ENCODE peak calls at places on chromosomes 6 and 20, in six cellular contexts. One of them, this sample, is unnamed.

GRCh38 chr6:158536084-158536890 is 23.6 kb upstream of the TMEM181 start:
- DNase-seq in hypothalamus: no peak
- DNase-seq in stimulated activated effector memory CD8-positive, alpha-beta T cell treated with anti-CD3 and anti-CD28 coated beads, Interleukin-12 subunit alpha, Interleukin-12 subunit beta, amount 100 ng/mL, for 72 hours: peak; percentile 67
- DNase-seq in tibial nerve: peak; percentile 30
- DNase-seq in choroid plexus epithelial cell: peak; percentile 73
- DNase-seq in heart left ventricle: peak; percentile 73
- DNase-seq in this sample: peak; percentile 65

GRCh38 chr20:1964659-1965405 is 29.0 kb downstream of the PDYN start:
- DNase-seq in stimulated activated effector memory CD8-positive, alpha-beta T cell treated with anti-CD3 and anti-CD28 coated beads, Interleukin-12 subunit alpha, Interleukin-12 subunit beta, amount 100 ng/mL, for 72 hours: no peak
- DNase-seq in hypothalamus: no peak
- DNase-seq in heart left ventricle: no peak
- DNase-seq in choroid plexus epithelial cell: no peak
- DNase-seq in tibial nerve: no peak
- DNase-seq in this sample: no peak

GRCh38 chr6:146123611-146124010 is 94.7 kb downstream of the GRM1 start:
- DNase-seq in tibial nerve: no peak
- DNase-seq in heart left ventricle: no peak
- DNase-seq in choroid plexus epithelial cell: no peak
- DNase-seq in hypothalamus: no peak
- DNase-seq in stimulated activated effector memory CD8-positive, alpha-beta T cell treated with anti-CD3 and anti-CD28 coated beads, Interleukin-12 subunit alpha, Interleukin-12 subunit beta, amount 100 ng/mL, for 72 hours: no peak
- DNase-seq in this sample: no peak

GRCh38 chr6:131164506-131164905 is 29.2 kb downstream of the AKAP7 start:
- DNase-seq in tibial nerve: no peak
- DNase-seq in hypothalamus: no peak
- DNase-seq in choroid plexus epithelial cell: peak; percentile 19
- DNase-seq in heart left ventricle: no peak
- DNase-seq in stimulated activated effector memory CD8-positive, alpha-beta T cell treated with anti-CD3 and anti-CD28 coated beads, Interleukin-12 subunit alpha, Interleukin-12 subunit beta, amount 100 ng/mL, for 72 hours: no peak
- DNase-seq in this sample: no peak

GRCh38 chr20:15378151-15378550 is 1040.7 kb upstream of the FLRT3 start:
- DNase-seq in choroid plexus epithelial cell: peak; percentile 2
- DNase-seq in tibial nerve: no peak
- DNase-seq in stimulated activated effector memory CD8-positive, alpha-beta T cell treated with anti-CD3 and anti-CD28 coated beads, Interleukin-12 subunit alpha, Interleukin-12 subunit beta, amount 100 ng/mL, for 72 hours: no peak
- DNase-seq in heart left ventricle: no peak
- DNase-seq in hypothalamus: no peak
- DNase-seq in this sample: no peak

GRCh38 chr6:154570505-154570904 is 60.0 kb upstream of the CNKSR3 start:
- DNase-seq in tibial nerve: no peak
- DNase-seq in choroid plexus epithelial cell: no peak
- DNase-seq in hypothalamus: no peak
- DNase-seq in heart left ventricle: no peak
- DNase-seq in stimulated activated effector memory CD8-positive, alpha-beta T cell treated with anti-CD3 and anti-CD28 coated beads, Interleukin-12 subunit alpha, Interleukin-12 subunit beta, amount 100 ng/mL, for 72 hours: no peak
- DNase-seq in this sample: no peak

GRCh38 chr6:46246081-46246480 is 75.3 kb upstream of the ENPP5 start:
- DNase-seq in tibial nerve: no peak
- DNase-seq in choroid plexus epithelial cell: no peak
- DNase-seq in hypothalamus: no peak
- DNase-seq in stimulated activated effector memory CD8-positive, alpha-beta T cell treated with anti-CD3 and anti-CD28 coated beads, Interleukin-12 subunit alpha, Interleukin-12 subunit beta, amount 100 ng/mL, for 72 hours: no peak
- DNase-seq in heart left ventricle: no peak
- DNase-seq in this sample: no peak

GRCh38 chr6:118580585-118581419 is 32.7 kb downstream of the PLN start:
- DNase-seq in hypothalamus: no peak
- DNase-seq in choroid plexus epithelial cell: peak; percentile 94
- DNase-seq in tibial nerve: no peak
- DNase-seq in heart left ventricle: no peak
- DNase-seq in stimulated activated effector memory CD8-positive, alpha-beta T cell treated with anti-CD3 and anti-CD28 coated beads, Interleukin-12 subunit alpha, Interleukin-12 subunit beta, amount 100 ng/mL, for 72 hours: no peak
- DNase-seq in this sample: no peak

GRCh38 chr6:30821862-30822784 is 62.2 kb upstream of the DDR1 start:
- DNase-seq in hypothalamus: no peak
- DNase-seq in choroid plexus epithelial cell: peak; percentile 64
- DNase-seq in tibial nerve: no peak
- DNase-seq in heart left ventricle: no peak
- DNase-seq in stimulated activated effector memory CD8-positive, alpha-beta T cell treated with anti-CD3 and anti-CD28 coated beads, Interleukin-12 subunit alpha, Interleukin-12 subunit beta, amount 100 ng/mL, for 72 hours: no peak
- DNase-seq in this sample: peak; percentile 41

GRCh38 chr20:4684837-4685413 is 36.8 kb upstream of the PRND start:
- DNase-seq in tibial nerve: no peak
- DNase-seq in stimulated activated effector memory CD8-positive, alpha-beta T cell treated with anti-CD3 and anti-CD28 coated beads, Interleukin-12 subunit alpha, Interleukin-12 subunit beta, amount 100 ng/mL, for 72 hours: no peak
- DNase-seq in hypothalamus: no peak
- DNase-seq in choroid plexus epithelial cell: peak; percentile 62
- DNase-seq in heart left ventricle: no peak
- DNase-seq in this sample: peak; percentile 34

GRCh38 chr20:63661108-63661507 is 3.0 kb downstream of the RTEL1 start:
- DNase-seq in tibial nerve: no peak
- DNase-seq in stimulated activated effector memory CD8-positive, alpha-beta T cell treated with anti-CD3 and anti-CD28 coated beads, Interleukin-12 subunit alpha, Interleukin-12 subunit beta, amount 100 ng/mL, for 72 hours: no peak
- DNase-seq in hypothalamus: no peak
- DNase-seq in heart left ventricle: no peak
- DNase-seq in choroid plexus epithelial cell: no peak
- DNase-seq in this sample: no peak

GRCh38 chr6:167832497-167833395 is 6.0 kb downstream of the AFDN start:
- DNase-seq in hypothalamus: no peak
- DNase-seq in stimulated activated effector memory CD8-positive, alpha-beta T cell treated with anti-CD3 and anti-CD28 coated beads, Interleukin-12 subunit alpha, Interleukin-12 subunit beta, amount 100 ng/mL, for 72 hours: no peak
- DNase-seq in tibial nerve: no peak
- DNase-seq in heart left ventricle: no peak
- DNase-seq in choroid plexus epithelial cell: peak; percentile 49
- DNase-seq in this sample: no peak

GRCh38 chr6:122081921-122082320 is 317.5 kb upstream of the HSF2 start:
- DNase-seq in choroid plexus epithelial cell: no peak
- DNase-seq in tibial nerve: no peak
- DNase-seq in hypothalamus: no peak
- DNase-seq in stimulated activated effector memory CD8-positive, alpha-beta T cell treated with anti-CD3 and anti-CD28 coated beads, Interleukin-12 subunit alpha, Interleukin-12 subunit beta, amount 100 ng/mL, for 72 hours: no peak
- DNase-seq in heart left ventricle: no peak
- DNase-seq in this sample: peak; percentile 4

GRCh38 chr6:31609519-31610406 is 5.3 kb upstream of the AIF1 start:
- DNase-seq in tibial nerve: no peak
- DNase-seq in heart left ventricle: no peak
- DNase-seq in stimulated activated effector memory CD8-positive, alpha-beta T cell treated with anti-CD3 and anti-CD28 coated beads, Interleukin-12 subunit alpha, Interleukin-12 subunit beta, amount 100 ng/mL, for 72 hours: no peak
- DNase-seq in choroid plexus epithelial cell: no peak
- DNase-seq in hypothalamus: no peak
- DNase-seq in this sample: no peak

GRCh38 chr20:7248392-7248992 is 481.0 kb downstream of the BMP2 start:
- DNase-seq in heart left ventricle: no peak
- DNase-seq in hypothalamus: no peak
- DNase-seq in stimulated activated effector memory CD8-positive, alpha-beta T cell treated with anti-CD3 and anti-CD28 coated beads, Interleukin-12 subunit alpha, Interleukin-12 subunit beta, amount 100 ng/mL, for 72 hours: no peak
- DNase-seq in tibial nerve: no peak
- DNase-seq in choroid plexus epithelial cell: peak; percentile 4
- DNase-seq in this sample: no peak

GRCh38 chr6:101543796-101544195 is 150.3 kb downstream of the GRIK2 start:
- DNase-seq in stimulated activated effector memory CD8-positive, alpha-beta T cell treated with anti-CD3 and anti-CD28 coated beads, Interleukin-12 subunit alpha, Interleukin-12 subunit beta, amount 100 ng/mL, for 72 hours: no peak
- DNase-seq in hypothalamus: no peak
- DNase-seq in tibial nerve: no peak
- DNase-seq in heart left ventricle: no peak
- DNase-seq in choroid plexus epithelial cell: peak; percentile 13
- DNase-seq in this sample: no peak

GRCh38 chr20:36298061-36298460 is 8.1 kb upstream of the DLGAP4 start:
- DNase-seq in choroid plexus epithelial cell: no peak
- DNase-seq in heart left ventricle: no peak
- DNase-seq in stimulated activated effector memory CD8-positive, alpha-beta T cell treated with anti-CD3 and anti-CD28 coated beads, Interleukin-12 subunit alpha, Interleukin-12 subunit beta, amount 100 ng/mL, for 72 hours: no peak
- DNase-seq in hypothalamus: no peak
- DNase-seq in tibial nerve: no peak
- DNase-seq in this sample: no peak

GRCh38 chr20:3966571-3966970 is 48.8 kb downstream of the RNF24 start:
- DNase-seq in hypothalamus: no peak
- DNase-seq in tibial nerve: no peak
- DNase-seq in stimulated activated effector memory CD8-positive, alpha-beta T cell treated with anti-CD3 and anti-CD28 coated beads, Interleukin-12 subunit alpha, Interleukin-12 subunit beta, amount 100 ng/mL, for 72 hours: no peak
- DNase-seq in choroid plexus epithelial cell: no peak
- DNase-seq in heart left ventricle: no peak
- DNase-seq in this sample: no peak

GRCh38 chr6:51322505-51322904 is 503.8 kb downstream of the TFAP2B start:
- DNase-seq in hypothalamus: no peak
- DNase-seq in tibial nerve: no peak
- DNase-seq in choroid plexus epithelial cell: peak; percentile 4
- DNase-seq in stimulated activated effector memory CD8-positive, alpha-beta T cell treated with anti-CD3 and anti-CD28 coated beads, Interleukin-12 subunit alpha, Interleukin-12 subunit beta, amount 100 ng/mL, for 72 hours: no peak
- DNase-seq in heart left ventricle: no peak
- DNase-seq in this sample: no peak

GRCh38 chr6:89489078-89489477 is 56.1 kb downstream of the ANKRD6 start:
- DNase-seq in tibial nerve: no peak
- DNase-seq in heart left ventricle: no peak
- DNase-seq in choroid plexus epithelial cell: no peak
- DNase-seq in stimulated activated effector memory CD8-positive, alpha-beta T cell treated with anti-CD3 and anti-CD28 coated beads, Interleukin-12 subunit alpha, Interleukin-12 subunit beta, amount 100 ng/mL, for 72 hours: no peak
- DNase-seq in hypothalamus: no peak
- DNase-seq in this sample: no peak

GRCh38 chr6:12420626-12421025 is 130.5 kb downstream of the EDN1 start:
- DNase-seq in stimulated activated effector memory CD8-positive, alpha-beta T cell treated with anti-CD3 and anti-CD28 coated beads, Interleukin-12 subunit alpha, Interleukin-12 subunit beta, amount 100 ng/mL, for 72 hours: no peak
- DNase-seq in hypothalamus: no peak
- DNase-seq in choroid plexus epithelial cell: no peak
- DNase-seq in tibial nerve: no peak
- DNase-seq in heart left ventricle: no peak
- DNase-seq in this sample: peak; percentile 6

GRCh38 chr6:130796313-130796905 is 30.8 kb upstream of the SMLR1 start:
- DNase-seq in tibial nerve: peak; percentile 30
- DNase-seq in choroid plexus epithelial cell: peak; percentile 82
- DNase-seq in heart left ventricle: no peak
- DNase-seq in stimulated activated effector memory CD8-positive, alpha-beta T cell treated with anti-CD3 and anti-CD28 coated beads, Interleukin-12 subunit alpha, Interleukin-12 subunit beta, amount 100 ng/mL, for 72 hours: no peak
- DNase-seq in hypothalamus: no peak
- DNase-seq in this sample: peak; percentile 11

GRCh38 chr20:11128131-11128831 is 454.5 kb upstream of the JAG1 start:
- DNase-seq in tibial nerve: no peak
- DNase-seq in stimulated activated effector memory CD8-positive, alpha-beta T cell treated with anti-CD3 and anti-CD28 coated beads, Interleukin-12 subunit alpha, Interleukin-12 subunit beta, amount 100 ng/mL, for 72 hours: no peak
- DNase-seq in choroid plexus epithelial cell: peak; percentile 66
- DNase-seq in hypothalamus: no peak
- DNase-seq in heart left ventricle: no peak
- DNase-seq in this sample: no peak

GRCh38 chr20:3749087-3749688 is 16.7 kb downstream of the HSPA12B start:
- DNase-seq in choroid plexus epithelial cell: no peak
- DNase-seq in stimulated activated effector memory CD8-positive, alpha-beta T cell treated with anti-CD3 and anti-CD28 coated beads, Interleukin-12 subunit alpha, Interleukin-12 subunit beta, amount 100 ng/mL, for 72 hours: no peak
- DNase-seq in tibial nerve: no peak
- DNase-seq in hypothalamus: no peak
- DNase-seq in heart left ventricle: no peak
- DNase-seq in this sample: no peak

GRCh38 chr6:6751197-6751596 is 162.7 kb downstream of the LY86 start:
- DNase-seq in stimulated activated effector memory CD8-positive, alpha-beta T cell treated with anti-CD3 and anti-CD28 coated beads, Interleukin-12 subunit alpha, Interleukin-12 subunit beta, amount 100 ng/mL, for 72 hours: no peak
- DNase-seq in heart left ventricle: no peak
- DNase-seq in hypothalamus: no peak
- DNase-seq in tibial nerve: no peak
- DNase-seq in choroid plexus epithelial cell: no peak
- DNase-seq in this sample: no peak

GRCh38 chr20:8524716-8525343 is 392.8 kb downstream of the PLCB1 start:
- DNase-seq in choroid plexus epithelial cell: no peak
- DNase-seq in hypothalamus: no peak
- DNase-seq in heart left ventricle: no peak
- DNase-seq in stimulated activated effector memory CD8-positive, alpha-beta T cell treated with anti-CD3 and anti-CD28 coated beads, Interleukin-12 subunit alpha, Interleukin-12 subunit beta, amount 100 ng/mL, for 72 hours: no peak
- DNase-seq in tibial nerve: no peak
- DNase-seq in this sample: no peak

GRCh38 chr6:8054276-8054675 is 9.9 kb downstream of the BLOC1S5 start:
- DNase-seq in tibial nerve: no peak
- DNase-seq in choroid plexus epithelial cell: no peak
- DNase-seq in heart left ventricle: no peak
- DNase-seq in stimulated activated effector memory CD8-positive, alpha-beta T cell treated with anti-CD3 and anti-CD28 coated beads, Interleukin-12 subunit alpha, Interleukin-12 subunit beta, amount 100 ng/mL, for 72 hours: no peak
- DNase-seq in hypothalamus: no peak
- DNase-seq in this sample: no peak

GRCh38 chr20:17660667-17661066 is 21.4 kb downstream of the RRBP1 start:
- DNase-seq in tibial nerve: peak; percentile 9
- DNase-seq in choroid plexus epithelial cell: no peak
- DNase-seq in hypothalamus: no peak
- DNase-seq in heart left ventricle: no peak
- DNase-seq in stimulated activated effector memory CD8-positive, alpha-beta T cell treated with anti-CD3 and anti-CD28 coated beads, Interleukin-12 subunit alpha, Interleukin-12 subunit beta, amount 100 ng/mL, for 72 hours: no peak
- DNase-seq in this sample: no peak

GRCh38 chr6:146047356-146047755 is 18.5 kb downstream of the GRM1 start:
- DNase-seq in heart left ventricle: no peak
- DNase-seq in tibial nerve: no peak
- DNase-seq in hypothalamus: no peak
- DNase-seq in choroid plexus epithelial cell: no peak
- DNase-seq in stimulated activated effector memory CD8-positive, alpha-beta T cell treated with anti-CD3 and anti-CD28 coated beads, Interleukin-12 subunit alpha, Interleukin-12 subunit beta, amount 100 ng/mL, for 72 hours: no peak
- DNase-seq in this sample: no peak

GRCh38 chr6:137451926-137452325 is 42.3 kb downstream of the OLIG3 start:
- DNase-seq in tibial nerve: no peak
- DNase-seq in heart left ventricle: no peak
- DNase-seq in stimulated activated effector memory CD8-positive, alpha-beta T cell treated with anti-CD3 and anti-CD28 coated beads, Interleukin-12 subunit alpha, Interleukin-12 subunit beta, amount 100 ng/mL, for 72 hours: no peak
- DNase-seq in choroid plexus epithelial cell: peak; percentile 91
- DNase-seq in hypothalamus: no peak
- DNase-seq in this sample: no peak

GRCh38 chr6:135722182-135722581 is 129.3 kb upstream of the PDE7B start:
- DNase-seq in stimulated activated effector memory CD8-positive, alpha-beta T cell treated with anti-CD3 and anti-CD28 coated beads, Interleukin-12 subunit alpha, Interleukin-12 subunit beta, amount 100 ng/mL, for 72 hours: no peak
- DNase-seq in heart left ventricle: no peak
- DNase-seq in hypothalamus: no peak
- DNase-seq in tibial nerve: no peak
- DNase-seq in choroid plexus epithelial cell: no peak
- DNase-seq in this sample: no peak

GRCh38 chr20:44644384-44645131 is 6.9 kb downstream of the ADA start:
- DNase-seq in stimulated activated effector memory CD8-positive, alpha-beta T cell treated with anti-CD3 and anti-CD28 coated beads, Interleukin-12 subunit alpha, Interleukin-12 subunit beta, amount 100 ng/mL, for 72 hours: peak; percentile 35
- DNase-seq in choroid plexus epithelial cell: no peak
- DNase-seq in tibial nerve: no peak
- DNase-seq in heart left ventricle: no peak
- DNase-seq in hypothalamus: no peak
- DNase-seq in this sample: no peak

GRCh38 chr6:153140299-153140698 is 9.2 kb upstream of the RGS17 start:
- DNase-seq in tibial nerve: no peak
- DNase-seq in stimulated activated effector memory CD8-positive, alpha-beta T cell treated with anti-CD3 and anti-CD28 coated beads, Interleukin-12 subunit alpha, Interleukin-12 subunit beta, amount 100 ng/mL, for 72 hours: no peak
- DNase-seq in choroid plexus epithelial cell: no peak
- DNase-seq in hypothalamus: no peak
- DNase-seq in heart left ventricle: no peak
- DNase-seq in this sample: no peak

GRCh38 chr6:138231399-138231886 is 13.2 kb upstream of the PBOV1 start:
- DNase-seq in heart left ventricle: no peak
- DNase-seq in choroid plexus epithelial cell: no peak
- DNase-seq in tibial nerve: no peak
- DNase-seq in hypothalamus: no peak
- DNase-seq in stimulated activated effector memory CD8-positive, alpha-beta T cell treated with anti-CD3 and anti-CD28 coated beads, Interleukin-12 subunit alpha, Interleukin-12 subunit beta, amount 100 ng/mL, for 72 hours: no peak
- DNase-seq in this sample: no peak

GRCh38 chr6:43773050-43773956 is 3.3 kb downstream of the VEGFA start:
- DNase-seq in tibial nerve: no peak
- DNase-seq in hypothalamus: no peak
- DNase-seq in stimulated activated effector memory CD8-positive, alpha-beta T cell treated with anti-CD3 and anti-CD28 coated beads, Interleukin-12 subunit alpha, Interleukin-12 subunit beta, amount 100 ng/mL, for 72 hours: peak; percentile 38
- DNase-seq in choroid plexus epithelial cell: peak; percentile 52
- DNase-seq in heart left ventricle: peak; percentile 81
- DNase-seq in this sample: peak; percentile 96

GRCh38 chr6:46419576-46420002 is 71.7 kb downstream of the RCAN2 start:
- DNase-seq in tibial nerve: peak; percentile 33
- DNase-seq in hypothalamus: peak; percentile 43
- DNase-seq in choroid plexus epithelial cell: peak; percentile 90
- DNase-seq in stimulated activated effector memory CD8-positive, alpha-beta T cell treated with anti-CD3 and anti-CD28 coated beads, Interleukin-12 subunit alpha, Interleukin-12 subunit beta, amount 100 ng/mL, for 72 hours: no peak
- DNase-seq in heart left ventricle: peak; percentile 41
- DNase-seq in this sample: peak; percentile 24

GRCh38 chr6:36505744-36506534 is 41.3 kb downstream of the STK38 start:
- DNase-seq in hypothalamus: no peak
- DNase-seq in tibial nerve: no peak
- DNase-seq in stimulated activated effector memory CD8-positive, alpha-beta T cell treated with anti-CD3 and anti-CD28 coated beads, Interleukin-12 subunit alpha, Interleukin-12 subunit beta, amount 100 ng/mL, for 72 hours: no peak
- DNase-seq in choroid plexus epithelial cell: no peak
- DNase-seq in heart left ventricle: no peak
- DNase-seq in this sample: no peak

GRCh38 chr20:63411151-63411897 is 50.2 kb upstream of the CHRNA4 start:
- DNase-seq in heart left ventricle: no peak
- DNase-seq in hypothalamus: no peak
- DNase-seq in choroid plexus epithelial cell: no peak
- DNase-seq in tibial nerve: no peak
- DNase-seq in stimulated activated effector memory CD8-positive, alpha-beta T cell treated with anti-CD3 and anti-CD28 coated beads, Interleukin-12 subunit alpha, Interleukin-12 subunit beta, amount 100 ng/mL, for 72 hours: no peak
- DNase-seq in this sample: no peak

GRCh38 chr6:77245026-77245425 is 218.3 kb downstream of the HTR1B start:
- DNase-seq in heart left ventricle: no peak
- DNase-seq in hypothalamus: no peak
- DNase-seq in tibial nerve: no peak
- DNase-seq in stimulated activated effector memory CD8-positive, alpha-beta T cell treated with anti-CD3 and anti-CD28 coated beads, Interleukin-12 subunit alpha, Interleukin-12 subunit beta, amount 100 ng/mL, for 72 hours: no peak
- DNase-seq in choroid plexus epithelial cell: no peak
- DNase-seq in this sample: no peak

GRCh38 chr6:113301651-113302050 is 555.5 kb upstream of the MARCKS start:
- DNase-seq in heart left ventricle: no peak
- DNase-seq in stimulated activated effector memory CD8-positive, alpha-beta T cell treated with anti-CD3 and anti-CD28 coated beads, Interleukin-12 subunit alpha, Interleukin-12 subunit beta, amount 100 ng/mL, for 72 hours: no peak
- DNase-seq in hypothalamus: no peak
- DNase-seq in choroid plexus epithelial cell: no peak
- DNase-seq in tibial nerve: no peak
- DNase-seq in this sample: no peak

This sample was measured in H54.